ENCODE peak calls at places on chromosomes 5 and 9, in five cellular contexts. W is HepG2, R is mammary epithelial cell, F is endothelial cell of umbilical vein, M is HCT116. Z is an unnamed sample.
A peak's percentile ranks its signal among the peaks of the same experiment; 100 is the strongest.

GRCh38 chr5:72378636-72379289 is 58.6 kb downstream of the PTCD2 start:
- DNase-seq in W (no peak), R (peak; percentile 83), F (peak; percentile 96), M (no peak), Z (no peak)

GRCh38 chr9:71681708-71682268 is 86.5 kb downstream of the CEMIP2 start:
- DNase-seq in W (no peak), R (peak; percentile 66), F (peak; percentile 16), M (peak; percentile 59), Z (no peak)

GRCh38 chr9:128456613-128457061 is 831 bp downstream of the ODF2 start:
- DNase-seq in W (peak; percentile 62), R (peak; percentile 70), F (peak; percentile 65), M (peak; percentile 28), Z (peak; percentile 80)

GRCh38 chr5:59709346-59709821 is 184.1 kb downstream of the PDE4D start:
- DNase-seq in W (no peak), R (no peak), F (no peak), M (no peak), Z (no peak)

GRCh38 chr9:7216004-7216821 is 458.4 kb downstream of the KDM4C start:
- DNase-seq in W (peak; percentile 13), R (peak; percentile 93), F (no peak), M (no peak), Z (no peak)

GRCh38 chr9:13278368-13279246 is 885 bp downstream of the MPDZ start:
- DNase-seq in W (peak; percentile 37), R (peak; percentile 30), F (peak; percentile 83), M (no peak), Z (no peak)

GRCh38 chr5:159416438-159416837 is 86.2 kb upstream of the IL12B start:
- DNase-seq in W (no peak), R (no peak), F (no peak), M (no peak), Z (no peak)

GRCh38 chr9:87880683-87881082 is 2.0 kb upstream of the SPATA31E1 start:
- DNase-seq in W (no peak), R (no peak), F (no peak), M (no peak), Z (no peak)

GRCh38 chr9:111274737-111275136 is 55.3 kb downstream of the OR2K2 start:
- DNase-seq in W (no peak), R (peak; percentile 16), F (no peak), M (no peak), Z (no peak)

GRCh38 chr5:6773342-6774035 is 60.3 kb downstream of the TENT4A start:
- DNase-seq in W (no peak), R (no peak), F (no peak), M (no peak), Z (peak; percentile 72)

GRCh38 chr9:136858844-136859757 is 7.0 kb downstream of the MAMDC4 start:
- DNase-seq in W (no peak), R (peak; percentile 40), F (no peak), M (no peak), Z (no peak)

GRCh38 chr9:4299006-4299795 is 667 bp downstream of the GLIS3 start:
- DNase-seq in W (no peak), R (peak; percentile 61), F (peak; percentile 62), M (no peak), Z (no peak)

GRCh38 chr5:18394154-18394804 is 760.0 kb downstream of the TAF11L14 start:
- DNase-seq in W (peak; percentile 15), R (peak; percentile 65), F (peak; percentile 40), M (no peak), Z (peak; percentile 17)

GRCh38 chr9:75039804-75040203 is 11.7 kb upstream of the CARNMT1 start:
- DNase-seq in W (no peak), R (no peak), F (no peak), M (no peak), Z (no peak)

GRCh38 chr5:144205141-144205551 is 34.5 kb downstream of the KCTD16 start:
- DNase-seq in W (no peak), R (no peak), F (peak; percentile 46), M (no peak), Z (no peak)

GRCh38 chr9:70049236-70049635 is 5.6 kb downstream of the MAMDC2 start:
- DNase-seq in W (no peak), R (peak; percentile 76), F (no peak), M (no peak), Z (no peak)

GRCh38 chr5:159912033-159912800 is 4.1 kb upstream of the ADRA1B start:
- DNase-seq in W (no peak), R (no peak), F (peak; percentile 71), M (no peak), Z (no peak)

GRCh38 chr5:175868996-175869638 is 2.3 kb upstream of the CPLX2 start:
- DNase-seq in W (no peak), R (no peak), F (no peak), M (no peak), Z (no peak)

GRCh38 chr5:175868348-175868723 is 3.0 kb upstream of the CPLX2 start:
- DNase-seq in W (no peak), R (no peak), F (no peak), M (no peak), Z (no peak)

GRCh38 chr5:175873090-175873454 is 1.7 kb downstream of the CPLX2 start:
- DNase-seq in W (peak; percentile 37), R (no peak), F (no peak), M (no peak), Z (no peak)

GRCh38 chr5:175872287-175873089 is 1.1 kb downstream of the CPLX2 start:
- DNase-seq in W (peak; percentile 50), R (no peak), F (no peak), M (no peak), Z (no peak)

DNA sequence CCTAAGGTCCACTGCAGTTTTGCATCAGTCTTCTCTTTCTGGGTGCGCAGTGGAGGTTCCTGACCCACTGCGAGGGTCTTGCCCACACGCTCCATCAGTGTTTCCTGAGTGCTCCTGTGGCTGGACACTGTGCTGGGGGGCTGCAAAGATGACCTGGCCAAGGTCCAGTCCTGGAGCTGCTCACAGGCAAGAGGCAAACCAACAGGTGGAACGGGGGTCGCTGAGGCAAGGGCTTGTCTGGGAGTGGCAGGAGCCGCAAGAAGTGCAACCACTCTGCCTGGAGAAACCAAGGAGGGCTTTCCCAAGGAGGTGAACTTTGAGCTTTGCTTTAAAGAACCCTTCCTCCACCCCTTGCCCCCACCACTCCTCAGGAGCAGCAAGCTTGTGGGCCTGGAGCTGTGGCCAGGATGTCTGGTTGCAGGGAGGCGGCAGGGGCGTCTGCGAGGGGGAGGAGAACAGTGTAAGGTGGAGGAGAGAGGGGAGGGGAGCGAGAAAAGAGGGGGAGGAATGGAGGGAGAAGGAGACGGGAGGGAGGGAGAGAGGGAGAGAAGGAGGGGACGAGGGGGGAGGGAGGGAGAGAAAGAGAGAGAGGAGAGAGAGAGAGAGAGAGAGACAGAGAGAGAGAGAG is 444 bp upstream of the CPLX2 start:
- DNase-seq in W (no peak), R (no peak), F (no peak), M (no peak), Z (no peak)
- H3K27me3 ChIP-seq in W (no peaks in the 10 kb centered on the region), R (peaks cover 14% of the 10 kb centered on the region), F (no peaks in the 10 kb centered on the region), M (no peaks in the 10 kb centered on the region), Z (peaks cover 6% of the 10 kb centered on the region)

DNA sequence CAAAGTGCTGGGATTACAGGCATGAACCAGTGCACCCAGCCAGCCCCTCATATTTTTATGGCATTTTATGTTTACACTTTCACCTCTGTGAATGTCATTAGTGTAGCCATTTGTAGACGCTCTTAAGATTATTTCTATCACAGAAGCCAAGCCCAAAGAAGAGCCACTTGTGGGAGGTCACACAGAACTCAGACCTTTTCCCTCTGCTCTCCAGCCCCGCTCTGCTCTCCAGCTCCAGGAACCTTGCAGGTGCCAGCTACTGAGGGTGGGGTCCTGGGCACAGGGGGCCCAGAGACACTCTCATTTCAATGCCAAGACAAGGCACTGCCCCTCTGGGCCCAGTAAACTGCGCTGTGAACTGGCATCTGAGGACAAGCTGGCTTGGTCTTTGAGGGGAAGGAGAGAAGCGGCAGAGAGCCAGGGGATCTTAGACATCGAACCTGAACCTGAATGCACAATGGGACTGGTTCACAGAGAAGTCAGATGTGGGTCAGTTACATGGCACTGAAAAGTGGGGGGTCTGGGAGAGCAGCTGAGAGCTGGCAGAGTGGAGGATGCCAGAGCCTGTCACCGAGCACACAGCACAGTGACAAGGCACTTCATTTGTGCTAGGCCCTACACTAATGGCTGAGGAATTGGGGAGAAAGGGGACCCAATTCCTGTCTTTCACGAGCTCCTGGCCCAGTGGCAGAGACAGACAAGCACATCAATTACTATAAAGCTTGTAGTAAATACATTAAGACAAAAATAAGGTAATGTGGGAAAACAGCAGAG is 16.7 kb downstream of the ANXA6 start:
- DNase-seq in W (no peak), R (no peak), F (no peak), M (no peak), Z (no peak)
- H3K9ac ChIP-seq in W (no peak overlapping the region), R (no peak overlapping the region), F (no peak overlapping the region), M (no peak overlapping the region), Z (no peak overlapping the region)

GRCh38 chr9:91192379-91192775 is 169.3 kb downstream of the AUH start:
- DNase-seq in W (peak; percentile 30), R (no peak), F (no peak), M (no peak), Z (no peak)

GRCh38 chr9:91193658-91194391 is 167.9 kb downstream of the AUH start:
- DNase-seq in W (peak; percentile 93), R (peak; percentile 48), F (peak; percentile 94), M (peak; percentile 64), Z (peak; percentile 70)

GRCh38 chr9:91195372-91196012 is 166.2 kb downstream of the AUH start:
- DNase-seq in W (peak; percentile 28), R (no peak), F (no peak), M (no peak), Z (no peak)

GRCh38 chr9:91191443-91192378 is 170.0 kb downstream of the AUH start:
- DNase-seq in W (no peak), R (no peak), F (no peak), M (no peak), Z (no peak)

DNA sequence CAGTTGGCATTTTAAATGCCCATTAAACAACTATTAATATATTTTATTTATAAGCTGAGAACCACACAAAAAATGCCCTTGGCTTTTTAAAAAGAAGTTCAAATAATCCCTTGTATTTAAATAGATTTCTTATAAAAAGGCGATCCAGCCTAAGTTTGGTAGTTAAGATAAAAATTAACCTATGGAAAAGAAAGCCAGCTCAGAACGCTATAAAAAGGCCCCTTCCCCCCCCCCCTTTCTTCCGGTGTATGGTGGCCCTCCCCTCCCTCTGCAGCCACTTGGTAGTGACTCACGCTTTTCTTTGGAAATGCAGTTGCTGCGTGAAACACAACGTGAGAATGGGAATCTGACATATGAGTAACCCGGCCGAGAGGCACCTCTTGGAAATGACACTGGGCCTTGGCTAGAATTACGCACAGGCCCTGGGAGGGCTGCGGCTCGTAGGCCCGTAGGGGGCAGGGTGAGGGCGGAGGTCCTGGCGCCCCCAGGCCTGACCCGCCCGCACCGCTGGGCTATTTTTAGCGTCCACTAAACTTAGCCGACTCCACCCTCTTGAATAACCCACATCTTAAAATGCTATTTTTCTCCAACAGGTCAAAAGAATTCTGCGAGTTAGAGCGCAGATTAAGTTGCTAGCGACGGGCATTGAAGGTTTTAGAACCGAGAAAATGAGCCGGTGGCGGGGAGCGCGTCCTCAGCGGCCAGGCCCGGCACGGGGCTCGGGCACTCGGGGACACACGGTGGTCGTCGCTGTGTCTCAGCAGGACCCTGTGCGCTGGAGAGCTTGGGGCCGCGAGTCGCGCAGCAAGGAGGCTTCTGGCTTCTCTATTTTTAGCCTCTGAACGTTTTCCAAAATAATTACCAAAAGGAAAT is 168.7 kb downstream of the AUH start:
- DNase-seq in W (peak; percentile 95), R (peak; percentile 96), F (peak; percentile 96), M (peak; percentile 97), Z (peak; percentile 64)
- TF ChIP-seq EZH2 in W (no peak), R (no peak), F (no peak), M (no peak), Z (no peak)

DNA sequence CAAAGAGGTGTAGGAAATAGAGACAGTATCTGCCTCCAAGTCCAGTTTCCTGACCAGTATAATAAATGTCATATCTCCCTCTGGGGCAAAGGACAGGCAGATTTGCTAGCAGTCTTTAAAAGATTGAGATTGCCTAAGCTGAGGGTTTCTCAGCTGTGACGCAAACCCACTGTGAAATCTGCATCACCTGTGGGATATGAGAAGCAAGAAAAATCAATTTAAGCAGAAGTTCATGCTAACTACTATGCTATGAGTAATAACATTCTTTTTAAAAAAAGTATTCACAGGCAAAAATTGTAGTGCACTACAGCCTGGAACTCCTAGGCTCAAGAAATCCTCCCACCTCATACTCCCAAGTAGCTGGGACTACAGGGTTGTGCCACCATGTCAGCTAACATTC is 168.1 kb upstream of the POC5 start:
- DNase-seq in W (no peak), R (no peak), F (no peak), M (no peak), Z (no peak)
- H3K27me3 ChIP-seq in W (no peaks in the 10 kb centered on the region), R (no peaks in the 10 kb centered on the region), F (no peaks in the 10 kb centered on the region), M (no peaks in the 10 kb centered on the region), Z (no peaks in the 10 kb centered on the region)